ENCODE peak calls at places on chromosomes 2 and 18, in five cellular contexts. M is anterior cingulate cortex; C is activated CD4-positive, alpha-beta T cell treated with anti-CD3 and anti-CD28 coated beads for 1 hour; H is A549; Z is stimulated activated CD4-positive, alpha-beta T cell treated with anti-CD3 and anti-CD28 coated beads, Interleukin-2, amount 100 ng/mL, for 48 hours. W is an unnamed sample.

GRCh38 chr2:72142743-72143440 is 4.8 kb downstream of the CYP26B1 start:
- DNase-seq in Z (no peak), C (no peak), H (no peak), M (no peak), W (peak)

GRCh38 chr18:63681449-63682381 is 20.0 kb upstream of the SERPINB3 start:
- DNase-seq in M (no peak), H (no peak), C (no peak), Z (no peak), W (no peak)

GRCh38 chr18:75036941-75037516 is 171.9 kb downstream of the PTGR3 start:
- DNase-seq in H (no peak), Z (no peak), M (no peak), C (no peak), W (no peak)

GRCh38 chr2:154194917-154195643 is 323.4 kb downstream of the GALNT13 start:
- DNase-seq in C (no peak), M (no peak), H (no peak), Z (no peak), W (no peak)

GRCh38 chr18:13660510-13660909 is 65.8 kb downstream of the FAM210A start:
- DNase-seq in M (no peak), Z (no peak), H (no peak), C (no peak), W (no peak)

GRCh38 chr2:3805120-3805519 is 101.7 kb downstream of the DCDC2C start:
- DNase-seq in H (peak), Z (no peak), C (no peak), M (no peak), W (peak)

GRCh38 chr18:4765401-4765800 is 310.3 kb upstream of the DLGAP1 start:
- DNase-seq in Z (no peak), C (no peak), M (no peak), H (no peak), W (no peak)

GRCh38 chr18:22459491-22459890 is 41.8 kb upstream of the CTAGE1 start:
- DNase-seq in Z (no peak), C (no peak), M (no peak), H (no peak), W (no peak)

GRCh38 chr2:179910735-179911113 is 49.3 kb upstream of the ZNF385B start:
- DNase-seq in Z (no peak), C (no peak), H (no peak), M (no peak), W (no peak)

GRCh38 chr2:88694015-88694414 is 2.5 kb downstream of the RPIA start:
- DNase-seq in H (no peak), M (no peak), Z (no peak), C (no peak), W (peak)

GRCh38 chr2:32752205-32752604 is 124.4 kb downstream of the TTC27 start:
- DNase-seq in Z (no peak), H (no peak), C (no peak), M (no peak), W (no peak)

GRCh38 chr2:229879551-229879950 is 42.3 kb downstream of the TRIP12 start:
- DNase-seq in H (no peak), Z (no peak), M (no peak), C (no peak), W (no peak)

GRCh38 chr2:100416397-100416938 is 1.0 kb downstream of the CHST10 start:
- DNase-seq in M (no peak), Z (no peak), C (no peak), H (no peak), W (no peak)

GRCh38 chr2:40173276-40173675 is 278.6 kb downstream of the SLC8A1 start:
- DNase-seq in M (no peak), Z (no peak), C (no peak), H (no peak), W (no peak)

GRCh38 chr2:219517954-219518778 is 3.9 kb downstream of the ASIC4 start:
- DNase-seq in Z (no peak), M (no peak), C (no peak), H (no peak), W (no peak)